ENCODE peak calls at places on chromosome 13, in ten cellular contexts. One of them, this sample, is unnamed.

GRCh38 chr13:44989941-44990340 is 603 bp downstream of the GPALPP1 start:
- DNase-seq in T-helper 2 cell: no peak
- DNase-seq in cardiac fibroblast: no peak
- DNase-seq in PC-3: no peak
- DNase-seq in iris pigment epithelial cell: peak; percentile 11
- DNase-seq in WERI-Rb-1: no peak
- DNase-seq in iPS DF 6.9: no peak
- DNase-seq in T-helper 9 cell: no peak
- DNase-seq in hippocampal formation: no peak
- DNase-seq in left ventricle myocardium inferior: no peak
- DNase-seq in this sample: no peak

GRCh38 chr13:74290324-74290773 is 156.1 kb upstream of the KLF12 start:
- DNase-seq in cardiac fibroblast: peak; percentile 87
- DNase-seq in WERI-Rb-1: no peak
- DNase-seq in iris pigment epithelial cell: peak; percentile 95
- DNase-seq in hippocampal formation: peak; percentile 89
- DNase-seq in T-helper 9 cell: no peak
- DNase-seq in left ventricle myocardium inferior: no peak
- DNase-seq in iPS DF 6.9: no peak
- DNase-seq in PC-3: peak; percentile 49
- DNase-seq in T-helper 2 cell: no peak
- DNase-seq in this sample: no peak

GRCh38 chr13:28493740-28494536 is 990 bp downstream of the FLT1 start:
- DNase-seq in cardiac fibroblast: peak; percentile 22
- DNase-seq in WERI-Rb-1: peak; percentile 41
- DNase-seq in hippocampal formation: no peak
- DNase-seq in PC-3: no peak
- DNase-seq in T-helper 2 cell: no peak
- DNase-seq in left ventricle myocardium inferior: no peak
- DNase-seq in iPS DF 6.9: no peak
- DNase-seq in iris pigment epithelial cell: peak; percentile 31
- DNase-seq in T-helper 9 cell: no peak
- DNase-seq in this sample: no peak

GRCh38 chr13:114100446-114101320 is 31.7 kb downstream of the RASA3 start:
- DNase-seq in PC-3: no peak
- DNase-seq in WERI-Rb-1: peak; percentile 32
- DNase-seq in iris pigment epithelial cell: no peak
- DNase-seq in iPS DF 6.9: no peak
- DNase-seq in cardiac fibroblast: peak; percentile 25
- DNase-seq in T-helper 9 cell: no peak
- DNase-seq in hippocampal formation: no peak
- DNase-seq in left ventricle myocardium inferior: no peak
- DNase-seq in T-helper 2 cell: no peak
- DNase-seq in this sample: no peak

GRCh38 chr13:27148900-27149299 is 22.7 kb downstream of the USP12 start:
- DNase-seq in T-helper 9 cell: no peak
- DNase-seq in hippocampal formation: no peak
- DNase-seq in iris pigment epithelial cell: no peak
- DNase-seq in iPS DF 6.9: no peak
- DNase-seq in cardiac fibroblast: no peak
- DNase-seq in PC-3: no peak
- DNase-seq in left ventricle myocardium inferior: no peak
- DNase-seq in WERI-Rb-1: no peak
- DNase-seq in T-helper 2 cell: no peak
- DNase-seq in this sample: no peak

GRCh38 chr13:43572601-43573360 is 214.0 kb downstream of the ENOX1 start:
- DNase-seq in hippocampal formation: no peak
- DNase-seq in WERI-Rb-1: no peak
- DNase-seq in T-helper 2 cell: no peak
- DNase-seq in cardiac fibroblast: peak; percentile 42
- DNase-seq in left ventricle myocardium inferior: no peak
- DNase-seq in iPS DF 6.9: no peak
- DNase-seq in T-helper 9 cell: no peak
- DNase-seq in iris pigment epithelial cell: peak; percentile 35
- DNase-seq in PC-3: peak; percentile 62
- DNase-seq in this sample: no peak

GRCh38 chr13:29847501-29847983 is 2.9 kb downstream of the UBL3 start:
- DNase-seq in iris pigment epithelial cell: peak; percentile 48
- DNase-seq in WERI-Rb-1: no peak
- DNase-seq in iPS DF 6.9: no peak
- DNase-seq in T-helper 9 cell: no peak
- DNase-seq in left ventricle myocardium inferior: no peak
- DNase-seq in cardiac fibroblast: peak; percentile 52
- DNase-seq in hippocampal formation: peak; percentile 67
- DNase-seq in PC-3: peak; percentile 46
- DNase-seq in T-helper 2 cell: no peak
- DNase-seq in this sample: no peak

GRCh38 chr13:94329277-94329676 is 150.2 kb downstream of the DCT start:
- DNase-seq in hippocampal formation: no peak
- DNase-seq in WERI-Rb-1: no peak
- DNase-seq in T-helper 2 cell: no peak
- DNase-seq in PC-3: no peak
- DNase-seq in cardiac fibroblast: peak; percentile 71
- DNase-seq in iPS DF 6.9: no peak
- DNase-seq in iris pigment epithelial cell: peak; percentile 76
- DNase-seq in left ventricle myocardium inferior: peak; percentile 22
- DNase-seq in T-helper 9 cell: no peak
- DNase-seq in this sample: peak; percentile 28

GRCh38 chr13:21402586-21403307 is 56.4 kb downstream of the ZDHHC20 start:
- DNase-seq in T-helper 9 cell: no peak
- DNase-seq in iPS DF 6.9: no peak
- DNase-seq in T-helper 2 cell: no peak
- DNase-seq in hippocampal formation: no peak
- DNase-seq in WERI-Rb-1: no peak
- DNase-seq in iris pigment epithelial cell: peak; percentile 70
- DNase-seq in PC-3: peak; percentile 50
- DNase-seq in cardiac fibroblast: peak; percentile 48
- DNase-seq in left ventricle myocardium inferior: no peak
- DNase-seq in this sample: no peak

GRCh38 chr13:98429977-98430785 is 146.7 kb downstream of the STK24 start:
- DNase-seq in T-helper 9 cell: no peak
- DNase-seq in WERI-Rb-1: no peak
- DNase-seq in PC-3: no peak
- DNase-seq in left ventricle myocardium inferior: no peak
- DNase-seq in cardiac fibroblast: no peak
- DNase-seq in iris pigment epithelial cell: no peak
- DNase-seq in iPS DF 6.9: no peak
- DNase-seq in hippocampal formation: no peak
- DNase-seq in T-helper 2 cell: no peak
- DNase-seq in this sample: no peak

GRCh38 chr13:42328672-42329071 is 56.7 kb downstream of the AKAP11 start:
- DNase-seq in iPS DF 6.9: no peak
- DNase-seq in iris pigment epithelial cell: peak; percentile 52
- DNase-seq in PC-3: no peak
- DNase-seq in left ventricle myocardium inferior: no peak
- DNase-seq in T-helper 2 cell: no peak
- DNase-seq in T-helper 9 cell: no peak
- DNase-seq in cardiac fibroblast: peak; percentile 10
- DNase-seq in hippocampal formation: no peak
- DNase-seq in WERI-Rb-1: no peak
- DNase-seq in this sample: no peak

GRCh38 chr13:56019606-56020005 is 1121.1 kb upstream of the PRR20A start:
- DNase-seq in cardiac fibroblast: no peak
- DNase-seq in T-helper 9 cell: no peak
- DNase-seq in iPS DF 6.9: no peak
- DNase-seq in PC-3: no peak
- DNase-seq in left ventricle myocardium inferior: no peak
- DNase-seq in iris pigment epithelial cell: no peak
- DNase-seq in T-helper 2 cell: no peak
- DNase-seq in hippocampal formation: no peak
- DNase-seq in WERI-Rb-1: no peak
- DNase-seq in this sample: no peak

GRCh38 chr13:110290811-110291210 is 16.1 kb downstream of the COL4A1 start:
- DNase-seq in PC-3: no peak
- DNase-seq in T-helper 9 cell: no peak
- DNase-seq in cardiac fibroblast: no peak
- DNase-seq in iPS DF 6.9: no peak
- DNase-seq in WERI-Rb-1: no peak
- DNase-seq in iris pigment epithelial cell: no peak
- DNase-seq in hippocampal formation: no peak
- DNase-seq in T-helper 2 cell: no peak
- DNase-seq in left ventricle myocardium inferior: no peak
- DNase-seq in this sample: no peak

GRCh38 chr13:24692541-24692940 is 12.3 kb downstream of the ATP12A start:
- DNase-seq in iPS DF 6.9: no peak
- DNase-seq in T-helper 2 cell: no peak
- DNase-seq in left ventricle myocardium inferior: no peak
- DNase-seq in iris pigment epithelial cell: peak; percentile 75
- DNase-seq in WERI-Rb-1: no peak
- DNase-seq in hippocampal formation: no peak
- DNase-seq in T-helper 9 cell: no peak
- DNase-seq in cardiac fibroblast: peak; percentile 48
- DNase-seq in PC-3: no peak
- DNase-seq in this sample: no peak

GRCh38 chr13:109790951-109791605 is 4.7 kb upstream of the IRS2 start:
- DNase-seq in WERI-Rb-1: peak; percentile 61
- DNase-seq in T-helper 9 cell: no peak
- DNase-seq in iris pigment epithelial cell: peak; percentile 67
- DNase-seq in cardiac fibroblast: peak; percentile 59
- DNase-seq in hippocampal formation: peak; percentile 63
- DNase-seq in T-helper 2 cell: no peak
- DNase-seq in left ventricle myocardium inferior: no peak
- DNase-seq in PC-3: peak; percentile 58
- DNase-seq in iPS DF 6.9: no peak
- DNase-seq in this sample: no peak

GRCh38 chr13:97307882-97308624 is 85.9 kb downstream of the MBNL2 start:
- DNase-seq in left ventricle myocardium inferior: peak; percentile 51
- DNase-seq in WERI-Rb-1: no peak
- DNase-seq in cardiac fibroblast: peak; percentile 63
- DNase-seq in T-helper 2 cell: no peak
- DNase-seq in PC-3: peak; percentile 68
- DNase-seq in T-helper 9 cell: no peak
- DNase-seq in iPS DF 6.9: no peak
- DNase-seq in iris pigment epithelial cell: peak; percentile 54
- DNase-seq in hippocampal formation: peak; percentile 44
- DNase-seq in this sample: no peak

This sample was measured in heart left ventricle.